ENCODE peak calls at places on chromosomes 7 and 10, in seven cellular contexts. U is pancreas, T is PC-9, R is endodermal cell, C is Calu3, A is hepatocyte, K is type B pancreatic cell. Y is an unnamed sample.

GRCh38 chr7:155820246-155820645 is 8.0 kb upstream of the SHH start:
- DNase-seq in U (no peak), C (no peak), R (no peak), T (no peak), K (no peak), A (no peak), Y (no peak)

GRCh38 chr7:44219371-44220045 is 18.7 kb downstream of the YKT6 start:
- DNase-seq in T (no peak), R (no peak), C (no peak), A (no peak), K (no peak), U (peak; percentile 13), Y (no peak)

GRCh38 chr7:74187915-74188675 is 13.9 kb downstream of the EIF4H start:
- DNase-seq in T (no peak), C (no peak), R (no peak), U (no peak), K (no peak), A (no peak), Y (no peak)

GRCh38 chr7:68892211-68892610 is 706.1 kb upstream of the AUTS2 start:
- DNase-seq in R (no peak), U (no peak), T (peak; percentile 89), C (no peak), K (no peak), A (peak; percentile 37), Y (no peak)

GRCh38 chr7:65371468-65371867 is 2.2 kb upstream of the ZNF92 start:
- DNase-seq in K (no peak), T (no peak), R (no peak), U (peak; percentile 17), C (no peak), A (peak; percentile 46), Y (no peak)

GRCh38 chr7:37635368-37635767 is 48.2 kb upstream of the GPR141 start:
- DNase-seq in U (no peak), A (no peak), C (no peak), T (no peak), R (no peak), K (no peak), Y (no peak)

GRCh38 chr7:67344481-67345193 is 348.0 kb downstream of the TYW1 start:
- DNase-seq in R (peak; percentile 23), C (no peak), K (no peak), A (no peak), T (no peak), U (no peak), Y (no peak)

GRCh38 chr10:110360857-110361474 is 56.2 kb upstream of the SMNDC1 start:
- DNase-seq in A (no peak), C (no peak), R (no peak), U (no peak), T (peak; percentile 38), K (no peak), Y (no peak)

GRCh38 chr10:118139321-118139720 is 92.6 kb upstream of the RAB11FIP2 start:
- DNase-seq in K (no peak), T (no peak), U (no peak), A (no peak), C (no peak), R (no peak), Y (no peak)

GRCh38 chr7:27167170-27167505 is 1.8 kb upstream of the HOXA9 start:
- DNase-seq in A (no peak), U (no peak), C (no peak), T (no peak), K (no peak), R (no peak), Y (no peak)

GRCh38 chr7:27166475-27167169 is 1.3 kb upstream of the HOXA9 start:
- DNase-seq in R (peak; percentile 64), C (no peak), U (peak; percentile 7), K (no peak), A (no peak), T (no peak), Y (no peak)

GRCh38 chr7:27167916-27168264 is 2.6 kb upstream of the HOXA9 start:
- DNase-seq in C (no peak), T (no peak), U (peak; percentile 3), K (no peak), R (no peak), A (no peak), Y (no peak)

GRCh38 chr7:27169658-27170493 is 4.2 kb downstream of the HOXA10 start:
- DNase-seq in C (peak; percentile 79), U (peak; percentile 10), R (peak; percentile 83), T (peak; percentile 66), K (no peak), A (peak; percentile 5), Y (peak; percentile 28)

GRCh38 chr7:27168265-27168947 is 3.1 kb upstream of the HOXA9 start:
- DNase-seq in R (peak; percentile 75), U (peak; percentile 3), A (no peak), T (no peak), K (no peak), C (no peak), Y (no peak)
- TF ChIP-seq CTCF in R (peak; percentile 22), U (no peak), A (no peak), T (no peak), K (no peak), C (no peak), Y (no peak)

GRCh38 chr7:142567676-142568075 is 181.6 kb upstream of the PRSS1 start:
- DNase-seq in C (no peak), R (no peak), U (no peak), K (no peak), A (no peak), T (no peak), Y (no peak)
- TF ChIP-seq CTCF in C (no peak), R (peak; percentile 50), U (no peak), K (no peak), A (no peak), T (no peak), Y (no peak)

GRCh38 chr10:124126139-124126538 is 32.7 kb upstream of the CHST15 start:
- DNase-seq in A (no peak), U (no peak), K (no peak), T (no peak), C (no peak), R (no peak), Y (no peak)

GRCh38 chr10:124126711-124127385 is 33.5 kb upstream of the CHST15 start:
- DNase-seq in T (no peak), K (no peak), U (no peak), C (no peak), R (no peak), A (no peak), Y (no peak)

GRCh38 chr10:124124123-124124768 is 30.8 kb upstream of the CHST15 start:
- DNase-seq in K (no peak), U (no peak), C (no peak), T (no peak), A (no peak), R (no peak), Y (no peak)

GRCh38 chr10:124124769-124125161 is 31.4 kb upstream of the CHST15 start:
- DNase-seq in U (no peak), A (no peak), K (no peak), R (no peak), C (no peak), T (no peak), Y (no peak)

DNA sequence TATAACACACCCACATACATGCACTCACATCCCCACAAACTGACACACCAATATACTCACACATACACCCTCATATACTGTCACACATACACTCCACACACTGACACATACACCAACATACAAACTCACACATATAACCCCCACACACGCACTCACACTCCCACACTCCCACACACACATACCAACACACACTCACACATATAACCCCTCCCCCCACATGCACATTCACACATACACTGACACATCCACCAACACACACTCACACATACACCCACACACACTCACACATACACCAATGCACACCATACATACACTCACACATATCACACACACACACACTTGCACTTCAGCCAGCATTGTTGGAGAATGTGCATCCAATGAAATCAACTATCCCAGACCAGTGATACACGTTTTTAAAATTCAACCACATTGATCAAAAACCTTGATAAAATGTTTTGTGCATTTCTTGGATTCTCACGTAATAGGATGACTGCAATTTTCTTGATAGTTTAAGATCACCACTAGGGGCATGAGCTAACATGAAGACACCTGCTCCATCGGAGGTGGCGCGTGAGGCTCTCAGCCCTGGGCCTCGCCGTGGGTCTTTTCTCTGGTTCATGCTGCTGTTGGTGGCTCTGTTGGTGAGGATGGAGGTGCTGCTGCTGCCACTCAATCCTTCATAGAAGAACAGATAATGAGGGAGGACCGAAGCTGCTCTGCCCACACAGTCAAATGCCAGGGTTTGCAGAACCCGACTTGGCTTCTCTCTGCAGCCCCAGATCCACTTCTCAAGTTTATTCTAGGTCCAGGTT is 32.1 kb upstream of the CHST15 start:
- DNase-seq in U (no peak), C (no peak), A (peak; percentile 26), K (no peak), T (peak; percentile 78), R (peak; percentile 77), Y (no peak)
- TF ChIP-seq CTCF in U (no peak), C (no peak), A (peak; percentile 37), K (peak; percentile 68), T (peak; percentile 58), R (peak; percentile 78), Y (peak; percentile 22)

DNA sequence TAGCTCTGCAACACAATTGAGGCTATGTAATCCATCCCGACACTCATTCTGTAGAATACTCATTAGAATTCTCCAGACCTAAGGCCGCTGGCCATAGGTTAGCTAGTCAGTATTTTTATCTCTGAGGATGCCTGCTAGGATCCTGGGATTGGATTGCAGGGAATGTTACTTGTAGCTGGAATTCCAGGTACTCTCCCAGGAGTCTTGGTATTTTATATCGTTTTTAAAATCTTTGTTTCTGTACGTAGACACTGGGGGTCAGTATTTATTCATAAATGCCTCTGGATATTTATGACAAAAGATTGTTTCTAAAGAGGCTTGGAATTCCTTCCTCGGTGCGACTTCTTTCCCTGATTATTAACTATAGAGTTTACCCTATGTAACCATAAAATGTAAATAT is 40.1 kb downstream of the BPGM start:
- DNase-seq in K (no peak), A (peak; percentile 24), U (no peak), T (no peak), C (no peak), R (no peak), Y (no peak)
- TF ChIP-seq CTCF in K (peak; percentile 61), A (peak; percentile 56), U (no peak), T (peak; percentile 68), C (peak; percentile 32), R (no peak), Y (no peak)

GRCh38 chr10:12622016-12622415 is 272.7 kb downstream of the CAMK1D start:
- DNase-seq in K (no peak), U (no peak), T (no peak), R (no peak), C (no peak), A (no peak), Y (no peak)
- TF ChIP-seq CTCF in K (no peak), U (no peak), T (no peak), R (no peak), C (no peak), A (no peak), Y (no peak)

DNA sequence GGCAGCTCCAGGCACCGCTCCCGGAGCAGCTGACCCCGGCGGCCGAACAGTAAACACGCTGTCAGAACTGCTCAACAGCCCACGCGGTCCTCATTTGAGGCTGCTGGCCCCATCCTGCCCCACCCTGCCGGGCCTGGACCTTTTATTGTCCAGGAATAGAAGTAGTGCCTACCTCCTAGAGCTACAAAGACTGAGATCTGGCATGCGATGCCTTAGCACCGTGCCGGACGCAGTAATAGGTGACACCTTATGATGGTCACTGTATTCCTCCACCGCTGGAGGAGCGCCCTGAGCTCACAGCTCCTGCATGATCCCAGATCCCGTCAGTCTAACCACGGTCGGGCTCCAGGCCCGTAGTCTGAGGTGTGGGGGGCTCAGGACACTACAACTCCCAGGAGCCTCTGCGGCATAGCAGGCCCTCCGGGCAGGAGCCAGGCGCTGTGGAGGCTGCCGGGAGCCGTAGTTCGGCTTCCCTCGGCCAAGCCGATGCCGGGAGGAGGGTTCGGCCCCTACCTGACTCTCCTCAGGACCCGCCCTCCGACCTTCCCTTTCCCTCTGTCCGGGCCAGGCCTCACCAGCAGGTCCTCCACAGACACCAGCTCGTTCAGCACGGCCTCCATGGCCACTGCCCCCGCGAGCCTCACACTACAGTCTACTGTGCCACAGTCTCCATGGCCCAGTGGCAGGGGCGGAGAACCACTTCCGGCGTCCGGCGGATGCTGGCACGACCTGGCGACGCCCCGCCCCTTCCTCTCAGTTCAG is at the start of gene FIS1:
- DNase-seq in C (peak; percentile 90), U (peak; percentile 96), K (peak; percentile 95), R (peak; percentile 98), T (peak; percentile 74), A (peak; percentile 98), Y (peak; percentile 95)
- TF ChIP-seq CTCF in C (peak; percentile 66), U (peak; percentile 75), K (peak; percentile 55), R (peak; percentile 25), T (peak; percentile 63), A (peak; percentile 93), Y (no peak)